ENCODE peak calls at places on chromosomes 5 and 9, in eight cellular contexts. One of them, this sample, is unnamed.

GRCh38 chr9:108637340-108637739 is 218.4 kb downstream of the ACTL7B start:
- DNase-seq in skeletal muscle cell: no peak
- DNase-seq in GM20000: no peak
- DNase-seq in lung microvascular endothelial cell: no peak
- DNase-seq in GOT3: no peak
- DNase-seq in A172: no peak
- DNase-seq in PC-9: no peak
- DNase-seq in NCI-H226: no peak
- DNase-seq in this sample: no peak

GRCh38 chr9:121736964-121737462 is 85.6 kb downstream of the DAB2IP start:
- DNase-seq in skeletal muscle cell: no peak
- DNase-seq in GM20000: no peak
- DNase-seq in lung microvascular endothelial cell: no peak
- DNase-seq in GOT3: no peak
- DNase-seq in A172: no peak
- DNase-seq in PC-9: peak; percentile 91
- DNase-seq in NCI-H226: peak; percentile 24
- DNase-seq in this sample: no peak

GRCh38 chr9:130030821-130031481 is 12.0 kb downstream of the FNBP1 start:
- DNase-seq in skeletal muscle cell: no peak
- DNase-seq in GM20000: no peak
- DNase-seq in lung microvascular endothelial cell: no peak
- DNase-seq in GOT3: no peak
- DNase-seq in A172: no peak
- DNase-seq in PC-9: no peak
- DNase-seq in NCI-H226: no peak
- DNase-seq in this sample: no peak

GRCh38 chr5:158991391-158991790 is 108.3 kb downstream of the EBF1 start:
- DNase-seq in skeletal muscle cell: peak; percentile 60
- DNase-seq in GM20000: no peak
- DNase-seq in lung microvascular endothelial cell: no peak
- DNase-seq in GOT3: no peak
- DNase-seq in A172: peak; percentile 13
- DNase-seq in PC-9: no peak
- DNase-seq in NCI-H226: no peak
- DNase-seq in this sample: no peak

GRCh38 chr5:142015781-142016533 is 3.1 kb upstream of the GNPDA1 start:
- DNase-seq in skeletal muscle cell: peak; percentile 11
- DNase-seq in GM20000: no peak
- DNase-seq in lung microvascular endothelial cell: no peak
- DNase-seq in GOT3: no peak
- DNase-seq in A172: peak; percentile 85
- DNase-seq in PC-9: no peak
- DNase-seq in NCI-H226: peak; percentile 53
- DNase-seq in this sample: no peak

GRCh38 chr5:97046270-97046982 is 96.0 kb downstream of the LIX1 start:
- DNase-seq in skeletal muscle cell: no peak
- DNase-seq in GM20000: peak; percentile 10
- DNase-seq in lung microvascular endothelial cell: no peak
- DNase-seq in GOT3: no peak
- DNase-seq in A172: peak; percentile 5
- DNase-seq in PC-9: no peak
- DNase-seq in NCI-H226: peak; percentile 25
- DNase-seq in this sample: no peak

GRCh38 chr9:121927636-121928035 is 165.5 kb downstream of the TTLL11 start:
- DNase-seq in skeletal muscle cell: no peak
- DNase-seq in GM20000: no peak
- DNase-seq in lung microvascular endothelial cell: no peak
- DNase-seq in GOT3: no peak
- DNase-seq in A172: no peak
- DNase-seq in PC-9: no peak
- DNase-seq in NCI-H226: no peak
- DNase-seq in this sample: no peak

GRCh38 chr5:135429326-135429725 is 17.8 kb downstream of the DCANP1 start:
- DNase-seq in skeletal muscle cell: peak; percentile 49
- DNase-seq in GM20000: no peak
- DNase-seq in lung microvascular endothelial cell: no peak
- DNase-seq in GOT3: no peak
- DNase-seq in A172: no peak
- DNase-seq in PC-9: no peak
- DNase-seq in NCI-H226: no peak
- DNase-seq in this sample: no peak

GRCh38 chr5:112694853-112695709 is 42.6 kb upstream of the APC start:
- DNase-seq in skeletal muscle cell: peak; percentile 65
- DNase-seq in GM20000: no peak
- DNase-seq in lung microvascular endothelial cell: no peak
- DNase-seq in GOT3: no peak
- DNase-seq in A172: peak; percentile 41
- DNase-seq in PC-9: no peak
- DNase-seq in NCI-H226: peak; percentile 54
- DNase-seq in this sample: no peak

GRCh38 chr5:72818866-72819534 is 2.5 kb downstream of the TNPO1 start:
- DNase-seq in skeletal muscle cell: no peak
- DNase-seq in GM20000: peak; percentile 58
- DNase-seq in lung microvascular endothelial cell: peak; percentile 83
- DNase-seq in GOT3: no peak
- DNase-seq in A172: peak; percentile 82
- DNase-seq in PC-9: peak; percentile 58
- DNase-seq in NCI-H226: peak; percentile 45
- DNase-seq in this sample: peak; percentile 78

GRCh38 chr5:71384706-71385105 is 70.7 kb upstream of the BDP1 start:
- DNase-seq in skeletal muscle cell: no peak
- DNase-seq in GM20000: no peak
- DNase-seq in lung microvascular endothelial cell: no peak
- DNase-seq in GOT3: no peak
- DNase-seq in A172: no peak
- DNase-seq in PC-9: no peak
- DNase-seq in NCI-H226: no peak
- DNase-seq in this sample: no peak

GRCh38 chr5:98911221-98912040 is 17.4 kb downstream of the CHD1 start:
- DNase-seq in skeletal muscle cell: no peak
- DNase-seq in GM20000: no peak
- DNase-seq in lung microvascular endothelial cell: no peak
- DNase-seq in GOT3: no peak
- DNase-seq in A172: no peak
- DNase-seq in PC-9: no peak
- DNase-seq in NCI-H226: peak; percentile 22
- DNase-seq in this sample: no peak

GRCh38 chr9:137802521-137803243 is 74.9 kb upstream of the CACNA1B start:
- DNase-seq in skeletal muscle cell: no peak
- DNase-seq in GM20000: no peak
- DNase-seq in lung microvascular endothelial cell: no peak
- DNase-seq in GOT3: no peak
- DNase-seq in A172: no peak
- DNase-seq in PC-9: no peak
- DNase-seq in NCI-H226: no peak
- DNase-seq in this sample: no peak

GRCh38 chr9:108467653-108468324 is 388.0 kb downstream of the ACTL7B start:
- DNase-seq in skeletal muscle cell: no peak
- DNase-seq in GM20000: no peak
- DNase-seq in lung microvascular endothelial cell: peak; percentile 60
- DNase-seq in GOT3: no peak
- DNase-seq in A172: no peak
- DNase-seq in PC-9: no peak
- DNase-seq in NCI-H226: peak; percentile 42
- DNase-seq in this sample: no peak

GRCh38 chr9:6133346-6134063 is 82.1 kb upstream of the IL33 start:
- DNase-seq in skeletal muscle cell: no peak
- DNase-seq in GM20000: peak; percentile 42
- DNase-seq in lung microvascular endothelial cell: no peak
- DNase-seq in GOT3: no peak
- DNase-seq in A172: peak; percentile 28
- DNase-seq in PC-9: peak; percentile 11
- DNase-seq in NCI-H226: peak; percentile 33
- DNase-seq in this sample: no peak

GRCh38 chr5:16675747-16676255 is 59.0 kb upstream of the RETREG1 start:
- DNase-seq in skeletal muscle cell: no peak
- DNase-seq in GM20000: no peak
- DNase-seq in lung microvascular endothelial cell: no peak
- DNase-seq in GOT3: no peak
- DNase-seq in A172: no peak
- DNase-seq in PC-9: no peak
- DNase-seq in NCI-H226: no peak
- DNase-seq in this sample: no peak

GRCh38 chr5:54570923-54571322 is 53.4 kb downstream of the SNX18 start:
- DNase-seq in skeletal muscle cell: peak; percentile 50
- DNase-seq in GM20000: no peak
- DNase-seq in lung microvascular endothelial cell: no peak
- DNase-seq in GOT3: no peak
- DNase-seq in A172: no peak
- DNase-seq in PC-9: no peak
- DNase-seq in NCI-H226: no peak
- DNase-seq in this sample: no peak

GRCh38 chr5:138632900-138633489 is 57.8 kb upstream of the HSPA9 start:
- DNase-seq in skeletal muscle cell: peak; percentile 56
- DNase-seq in GM20000: peak; percentile 32
- DNase-seq in lung microvascular endothelial cell: peak; percentile 90
- DNase-seq in GOT3: no peak
- DNase-seq in A172: peak; percentile 65
- DNase-seq in PC-9: peak; percentile 53
- DNase-seq in NCI-H226: peak; percentile 77
- DNase-seq in this sample: peak; percentile 80

GRCh38 chr9:86614871-86615849 is 260.9 kb upstream of the TUT7 start:
- DNase-seq in skeletal muscle cell: peak; percentile 29
- DNase-seq in GM20000: no peak
- DNase-seq in lung microvascular endothelial cell: no peak
- DNase-seq in GOT3: no peak
- DNase-seq in A172: peak; percentile 42
- DNase-seq in PC-9: no peak
- DNase-seq in NCI-H226: peak; percentile 52
- DNase-seq in this sample: no peak

GRCh38 chr5:122076669-122077450 is 1.2 kb downstream of the LOX start:
- DNase-seq in skeletal muscle cell: peak; percentile 46
- DNase-seq in GM20000: peak; percentile 72
- DNase-seq in lung microvascular endothelial cell: peak; percentile 80
- DNase-seq in GOT3: peak; percentile 40
- DNase-seq in A172: peak; percentile 82
- DNase-seq in PC-9: peak; percentile 71
- DNase-seq in NCI-H226: peak; percentile 71
- DNase-seq in this sample: peak; percentile 90

GRCh38 chr9:128026255-128027165 is 40.6 kb downstream of the NAIF1 start:
- DNase-seq in skeletal muscle cell: no peak
- DNase-seq in GM20000: peak; percentile 56
- DNase-seq in lung microvascular endothelial cell: peak; percentile 57
- DNase-seq in GOT3: no peak
- DNase-seq in A172: no peak
- DNase-seq in PC-9: no peak
- DNase-seq in NCI-H226: peak; percentile 60
- DNase-seq in this sample: no peak

GRCh38 chr9:108967916-108968315 is 33.7 kb downstream of the ABITRAM start:
- DNase-seq in skeletal muscle cell: no peak
- DNase-seq in GM20000: no peak
- DNase-seq in lung microvascular endothelial cell: no peak
- DNase-seq in GOT3: no peak
- DNase-seq in A172: no peak
- DNase-seq in PC-9: no peak
- DNase-seq in NCI-H226: no peak
- DNase-seq in this sample: no peak

This sample was measured in sigmoid colon.